ENCODE peak calls at places on chromosomes 2 and 18, in seven cellular contexts. Z, B, L, T, O, W and V are unnamed samples. For H3K9me3, the result is how much of the 10 kb centered on the place peaks cover.

GRCh38 chr2:152635635-152636298 is 81.5 kb downstream of the PRPF40A start:
- DNase-seq in Z (peak), B (peak), L (peak), T (peak), O (peak), W (peak), V (peak)

GRCh38 chr2:187502467-187502866 is 51.8 kb downstream of the TFPI start:
- DNase-seq in Z (no peak), B (no peak), L (no peak), T (no peak), O (no peak), W (no peak), V (no peak)

GRCh38 chr2:29253026-29253425 is 137.8 kb downstream of the CLIP4 start:
- DNase-seq in Z (no peak), B (no peak), L (no peak), T (no peak), O (no peak), W (no peak), V (no peak)

GRCh38 chr2:164090533-164090932 is 354.7 kb upstream of the FIGN start:
- DNase-seq in Z (no peak), B (no peak), L (no peak), T (no peak), O (no peak), W (no peak), V (no peak)

GRCh38 chr2:216490061-216490460 is 8.6 kb upstream of the RPL37A start:
- DNase-seq in Z (no peak), B (no peak), L (no peak), T (no peak), O (peak), W (no peak), V (no peak)

GRCh38 chr2:138193416-138194213 is 229.3 kb downstream of the HNMT start:
- DNase-seq in Z (no peak), B (no peak), L (no peak), T (no peak), O (no peak), W (no peak), V (no peak)

GRCh38 chr18:74472312-74472711 is 15.2 kb upstream of the DIPK1C start:
- DNase-seq in Z (no peak), B (no peak), L (no peak), T (no peak), O (no peak), W (no peak), V (no peak)

GRCh38 chr2:227761734-227762476 is 16.2 kb downstream of the SCYGR8 start:
- DNase-seq in Z (no peak), B (no peak), L (no peak), T (no peak), O (peak), W (no peak), V (no peak)

GRCh38 chr18:13222371-13223281 is 4.1 kb downstream of the LDLRAD4 start:
- DNase-seq in Z (no peak), B (no peak), L (no peak), T (peak), O (no peak), W (no peak), V (no peak)

GRCh38 chr18:13366541-13366940 is 148.0 kb downstream of the LDLRAD4 start:
- DNase-seq in Z (no peak), B (no peak), L (no peak), T (no peak), O (no peak), W (no peak), V (no peak)

GRCh38 chr2:88131201-88131998 is 3.5 kb upstream of the FABP1 start:
- DNase-seq in Z (no peak), B (no peak), L (no peak), T (no peak), O (no peak), W (no peak), V (no peak)

GRCh38 chr18:54284967-54285785 is 15.9 kb downstream of the POLI start:
- DNase-seq in Z (no peak), B (no peak), L (no peak), T (peak), O (peak), W (peak), V (peak)

GRCh38 chr2:37615808-37616673 is 55.4 kb downstream of the CDC42EP3 start:
- DNase-seq in Z (peak), B (no peak), L (no peak), T (peak), O (peak), W (peak), V (no peak)

GRCh38 chr2:211170843-211171242 is 614.4 kb downstream of the CPS1 start:
- DNase-seq in Z (no peak), B (no peak), L (no peak), T (no peak), O (no peak), W (no peak), V (no peak)

GRCh38 chr2:26043862-26044736 is 10.2 kb downstream of the RAB10 start:
- DNase-seq in Z (no peak), B (no peak), L (no peak), T (no peak), O (peak), W (no peak), V (peak)

GRCh38 chr2:67733517-67733916 is 329.3 kb downstream of the C1D start:
- DNase-seq in Z (no peak), B (peak), L (peak), T (peak), O (peak), W (no peak), V (peak)

GRCh38 chr2:228527481-228527880 is 346.0 kb upstream of the SPHKAP start:
- DNase-seq in Z (no peak), B (no peak), L (no peak), T (no peak), O (no peak), W (no peak), V (no peak)

GRCh38 chr2:20050104-20050711 is 1.2 kb downstream of the LAPTM4A start:
- DNase-seq in Z (peak), B (peak), L (no peak), T (no peak), O (peak), W (no peak), V (no peak)

GRCh38 chr18:3328522-3328921 is 66.6 kb downstream of the MYL12B start:
- DNase-seq in Z (no peak), B (no peak), L (no peak), T (no peak), O (no peak), W (no peak), V (no peak)

GRCh38 chr18:78647018-78647417 is 332.6 kb upstream of the SALL3 start:
- DNase-seq in Z (no peak), B (no peak), L (no peak), T (no peak), O (no peak), W (no peak), V (peak)
- H3K9me3 ChIP-seq in Z (under half), B (under half), L (under half), T (under half), O (under half), W (under half), V (under half)

GRCh38 chr18:70553245-70553960 is 264.6 kb downstream of the SOCS6 start:
- DNase-seq in Z (peak), B (no peak), L (no peak), T (no peak), O (no peak), W (no peak), V (no peak)
- H3K9me3 ChIP-seq in Z (under half), B (under half), L (under half), T (under half), O (under half), W (under half), V (under half)

GRCh38 chr18:78692105-78692504 is 287.5 kb upstream of the SALL3 start:
- DNase-seq in Z (no peak), B (no peak), L (no peak), T (no peak), O (no peak), W (no peak), V (no peak)
- H3K9me3 ChIP-seq in Z (under half), B (under half), L (under half), T (under half), O (under half), W (under half), V (under half)

GRCh38 chr2:104597942-104598341 is 256.0 kb upstream of the POU3F3 start:
- DNase-seq in Z (no peak), B (no peak), L (no peak), T (no peak), O (no peak), W (no peak), V (no peak)
- H3K9me3 ChIP-seq in Z (under half), B (under half), L (under half), T (under half), O (under half), W (under half), V (under half)

GRCh38 chr2:6183231-6183630 is 491.0 kb downstream of the SOX11 start:
- DNase-seq in Z (no peak), B (no peak), L (no peak), T (no peak), O (no peak), W (no peak), V (no peak)
- H3K9me3 ChIP-seq in Z (under half), B (under half), L (under half), T (under half), O (under half), W (under half), V (under half)